ENCODE peak calls at places on chromosome 12, in six cellular contexts. W is SK-N-SH, I is mucosa of descending colon, J is IMR-90, S is A549, D is sigmoid colon. K is an unnamed sample.
A peak's percentile ranks its signal among the peaks of the same experiment; 100 is the strongest.

GRCh38 chr12:31868980-31869379 is 90.2 kb upstream of the RESF1 start:
- DNase-seq in S (no peak), I (no peak), W (peak; percentile 40), D (no peak), J (peak; percentile 20), K (no peak)

GRCh38 chr12:65881965-65882413 is 57.7 kb downstream of the HMGA2 start:
- DNase-seq in J (peak; percentile 38), S (no peak), D (peak; percentile 95), I (peak; percentile 76), W (no peak), K (no peak)

GRCh38 chr12:75725505-75726120 is 214.2 kb upstream of the KRR1 start:
- DNase-seq in S (peak; percentile 66), D (no peak), W (no peak), I (no peak), J (peak; percentile 74), K (no peak)

GRCh38 chr12:9649532-9649940 is 20.0 kb upstream of the CLEC2D start:
- DNase-seq in D (no peak), S (no peak), J (no peak), W (no peak), I (no peak), K (no peak)

GRCh38 chr12:68856510-68856909 is 48.5 kb downstream of the MDM2 start:
- DNase-seq in J (no peak), D (no peak), S (no peak), I (no peak), W (no peak), K (no peak)

GRCh38 chr12:41919526-41920305 is 225.0 kb downstream of the GXYLT1 start:
- DNase-seq in S (no peak), I (no peak), D (no peak), W (peak; percentile 49), J (no peak), K (no peak)

GRCh38 chr12:66648336-66648735 is 30.5 kb downstream of the GRIP1 start:
- DNase-seq in S (no peak), W (no peak), J (peak; percentile 4), D (no peak), I (no peak), K (no peak)

GRCh38 chr12:4355843-4356327 is 23.6 kb downstream of the FGF23 start:
- DNase-seq in W (peak; percentile 39), S (no peak), I (no peak), J (peak; percentile 8), D (no peak), K (peak; percentile 77)

GRCh38 chr12:46233418-46233817 is 35.4 kb downstream of the SLC38A1 start:
- DNase-seq in D (no peak), W (no peak), J (no peak), S (no peak), I (no peak), K (no peak)

GRCh38 chr12:47270782-47271664 is 191.3 kb upstream of the AMIGO2 start:
- DNase-seq in W (no peak), D (no peak), I (no peak), J (peak; percentile 77), S (peak; percentile 73), K (no peak)

GRCh38 chr12:69648476-69648875 is 37.8 kb upstream of the LRRC10 start:
- DNase-seq in D (no peak), S (no peak), I (no peak), W (no peak), J (peak; percentile 96), K (no peak)

GRCh38 chr12:130987151-130987931 is 33.6 kb downstream of the ADGRD1 start:
- DNase-seq in W (no peak), I (no peak), J (no peak), S (no peak), D (peak; percentile 44), K (no peak)

GRCh38 chr12:99232324-99232723 is 415.2 kb upstream of the GARIN6 start:
- DNase-seq in W (no peak), S (no peak), I (no peak), D (no peak), J (no peak), K (no peak)

GRCh38 chr12:20917269-20917668 is 106.8 kb downstream of the SLCO1B3 start:
- DNase-seq in S (no peak), W (no peak), I (no peak), J (no peak), D (no peak), K (no peak)

GRCh38 chr12:89825591-89826449 is 117.2 kb upstream of the ATP2B1 start:
- DNase-seq in I (no peak), D (no peak), J (peak; percentile 4), S (peak; percentile 64), W (peak; percentile 8), K (no peak)

GRCh38 chr12:48968467-48968866 is 3.1 kb downstream of the WNT10B start:
- DNase-seq in D (no peak), J (no peak), S (no peak), W (peak; percentile 22), I (no peak), K (no peak)

GRCh38 chr12:51937941-51938340 is 13.6 kb upstream of the ACVR1B start:
- DNase-seq in W (peak; percentile 75), S (no peak), J (no peak), I (no peak), D (no peak), K (no peak)

GRCh38 chr12:100484178-100484886 is 10.7 kb downstream of the NR1H4 start:
- DNase-seq in S (no peak), W (no peak), D (no peak), I (no peak), J (peak; percentile 40), K (no peak)

GRCh38 chr12:129544716-129545115 is 359.1 kb downstream of the TMEM132D start:
- DNase-seq in W (no peak), I (no peak), J (no peak), D (no peak), S (no peak), K (no peak)

GRCh38 chr12:6372403-6373003 is 2.9 kb downstream of the SCNN1A start:
- DNase-seq in S (peak; percentile 81), W (no peak), I (no peak), J (peak; percentile 69), D (peak; percentile 67), K (peak; percentile 83)

GRCh38 chr12:6369916-6370575 is 5.3 kb downstream of the SCNN1A start:
- DNase-seq in I (no peak), D (no peak), J (no peak), W (no peak), S (no peak), K (no peak)

GRCh38 chr12:6373022-6373787 is 2.2 kb downstream of the SCNN1A start:
- DNase-seq in I (no peak), J (no peak), W (no peak), S (no peak), D (peak; percentile 28), K (peak; percentile 28)

GRCh38 chr12:6370576-6370935 is 4.8 kb downstream of the SCNN1A start:
- DNase-seq in D (peak; percentile 44), J (no peak), I (no peak), W (no peak), S (no peak), K (no peak)

DNA sequence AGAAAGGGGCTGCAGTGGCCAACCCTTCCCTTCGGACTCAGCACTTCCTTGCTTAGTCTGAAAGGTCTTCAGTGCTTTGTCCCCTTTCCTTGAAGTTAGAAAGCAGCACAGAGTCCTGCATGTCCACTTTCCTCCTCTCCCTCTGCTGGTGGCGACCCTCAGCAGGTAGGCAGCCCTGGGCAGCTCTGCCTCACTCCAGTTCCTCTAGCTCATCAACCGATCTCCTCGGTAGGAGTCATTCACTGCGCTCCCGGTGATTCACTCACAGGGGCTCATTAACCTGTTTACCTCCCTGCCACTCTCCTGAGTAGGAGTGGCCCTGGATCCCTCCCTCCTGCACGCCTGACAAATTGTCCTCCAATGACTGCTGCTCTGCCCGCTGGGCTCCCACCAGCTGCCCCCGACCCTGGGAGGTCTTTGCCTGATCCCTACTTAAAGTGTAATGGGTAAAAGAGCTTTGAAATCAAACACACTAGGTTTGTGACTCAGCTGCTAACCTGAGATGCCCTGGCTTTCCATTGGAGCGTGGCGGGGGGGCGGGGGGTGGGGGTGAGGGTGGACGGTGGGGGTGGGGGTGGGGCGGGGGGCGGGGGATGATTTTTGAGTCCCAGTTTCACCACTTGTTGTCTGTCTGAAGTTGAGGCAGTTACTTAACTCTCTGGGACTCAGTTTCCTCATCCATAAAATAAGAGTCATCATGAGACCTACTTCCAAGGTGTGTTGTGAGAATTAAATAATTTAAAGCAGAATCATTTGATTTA is 4.2 kb downstream of the SCNN1A start:
- DNase-seq in W (no peak), J (peak; percentile 72), I (peak; percentile 80), S (peak; percentile 98), D (peak; percentile 59), K (peak; percentile 96)
- TF ChIP-seq CTCF in W (peak; percentile 47), J (peak; percentile 36), I (no peak), S (peak; percentile 28), D (no peak), K (peak; percentile 73)

DNA sequence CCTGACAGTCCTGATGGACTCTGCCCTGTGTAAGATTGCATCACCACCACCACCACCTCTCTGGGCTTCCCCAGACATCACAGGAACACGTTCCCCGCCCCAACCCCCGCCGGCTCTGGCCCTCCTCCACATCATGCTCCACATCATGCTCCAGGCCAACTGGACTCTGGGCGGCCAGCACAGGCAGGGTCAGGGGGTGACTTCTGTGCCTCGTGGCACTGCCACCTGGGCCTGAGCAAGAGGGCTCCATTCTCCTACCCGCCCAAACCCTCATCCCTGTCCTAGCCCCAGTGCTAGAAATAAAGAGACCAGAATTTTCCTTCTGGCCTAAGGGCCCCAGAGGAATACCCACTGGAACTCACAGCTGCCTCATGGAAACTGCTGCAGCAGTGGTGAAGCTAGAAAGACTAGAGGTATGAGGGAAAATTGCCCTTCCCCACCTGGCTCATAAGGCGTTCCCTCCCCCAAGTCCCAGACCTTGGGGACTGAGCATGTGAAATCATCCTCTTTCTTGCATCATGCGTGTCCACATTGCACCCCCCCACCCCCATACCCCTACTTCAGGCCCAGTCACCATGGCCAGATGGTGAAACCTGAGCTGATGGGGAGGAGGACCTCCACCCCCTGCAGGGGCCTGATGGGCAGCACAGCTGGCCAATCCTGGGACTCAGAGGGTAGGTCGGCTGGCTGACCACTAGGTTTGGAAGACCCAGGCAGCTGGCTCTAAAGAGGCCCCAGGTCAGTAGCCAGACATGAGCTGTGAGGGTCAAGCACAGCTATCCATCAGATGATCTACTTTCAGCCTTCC is at the start of gene INHBE:
- DNase-seq in D (no peak), W (no peak), I (no peak), J (peak; percentile 96), S (no peak), K (peak; percentile 84)
- H3K4me3 ChIP-seq in D (no peak within 1 kb of the TSS), W (no peak within 1 kb of the TSS), I (no peak within 1 kb of the TSS), J (no peak within 1 kb of the TSS), S (peak within 1 kb of the TSS; percentile 7), K (no peak within 1 kb of the TSS)

GRCh38 chr12:123987022-123987421 is 14.0 kb downstream of the ZNF664 start:
- DNase-seq in I (no peak), D (no peak), W (no peak), J (no peak), S (no peak), K (no peak)

GRCh38 chr12:123990512-123990911 is 17.5 kb downstream of the ZNF664 start:
- DNase-seq in J (peak; percentile 46), S (no peak), I (no peak), W (no peak), D (no peak), K (no peak)

GRCh38 chr12:123991402-123991951 is 18.5 kb downstream of the ZNF664 start:
- DNase-seq in W (no peak), I (no peak), D (no peak), J (no peak), S (no peak), K (no peak)

GRCh38 chr12:123989753-123990152 is 16.7 kb downstream of the ZNF664 start:
- DNase-seq in D (no peak), S (no peak), W (no peak), I (no peak), J (no peak), K (no peak)

GRCh38 chr12:123989168-123989567 is 16.2 kb downstream of the ZNF664 start:
- DNase-seq in S (no peak), D (no peak), J (no peak), I (no peak), W (no peak), K (no peak)
- H3K4me1 ChIP-seq in S (peaks cover 10% of the 10 kb centered on the region), D (no peaks in the 10 kb centered on the region), J (peaks cover 2% of the 10 kb centered on the region), I (peaks cover 21% of the 10 kb centered on the region), W (peaks cover 8% of the 10 kb centered on the region), K (peaks cover 35% of the 10 kb centered on the region)

GRCh38 chr12:116319316-116319715 is 41.8 kb upstream of the MED13L start:
- DNase-seq in I (no peak), J (peak; percentile 36), S (no peak), W (no peak), D (no peak), K (no peak)
- TF ChIP-seq CTCF in I (no peak), J (no peak), S (no peak), W (no peak), D (no peak), K (no peak)

K was measured in Caco-2.